ENCODE peak calls at places on chromosomes 5 and 9, in six cellular contexts. H, V, T, G, U and R are unnamed samples.

GRCh38 chr5:54610197-54610898 is 92.8 kb downstream of the SNX18 start:
- DNase-seq in G (peak), H (no peak), U (no peak), T (peak), V (no peak), R (no peak)

GRCh38 chr5:174723315-174723978 is 935 bp upstream of the MSX2 start:
- DNase-seq in H (no peak), V (no peak), U (no peak), G (no peak), T (no peak), R (no peak)

GRCh38 chr9:93650448-93650847 is 74.1 kb downstream of the PHF2 start:
- DNase-seq in G (no peak), H (no peak), T (no peak), U (no peak), V (no peak), R (no peak)

GRCh38 chr5:126754609-126755008 is 22.3 kb upstream of the LMNB1 start:
- DNase-seq in H (no peak), U (no peak), V (no peak), T (no peak), G (no peak), R (no peak)

GRCh38 chr5:56838409-56839039 is 23.2 kb downstream of the MAP3K1 start:
- DNase-seq in T (peak), V (no peak), G (peak), H (peak), U (peak), R (no peak)

GRCh38 chr5:136039202-136039601 is 10.4 kb downstream of the TGFBI start:
- DNase-seq in V (no peak), H (no peak), G (no peak), U (no peak), T (no peak), R (no peak)

GRCh38 chr5:160315968-160316367 is 3.6 kb upstream of the CCNJL start:
- DNase-seq in T (peak), U (no peak), V (no peak), H (peak), G (peak), R (no peak)

GRCh38 chr5:137696481-137696880 is 39.4 kb downstream of the KLHL3 start:
- DNase-seq in H (peak), U (no peak), G (no peak), T (peak), V (no peak), R (no peak)

GRCh38 chr5:77935516-77936364 is 159.6 kb upstream of the TBCA start:
- DNase-seq in V (no peak), U (no peak), G (no peak), T (no peak), H (no peak), R (no peak)

GRCh38 chr5:129361441-129362025 is 98.6 kb upstream of the ADAMTS19 start:
- DNase-seq in H (peak), G (peak), T (peak), U (no peak), V (no peak), R (no peak)

GRCh38 chr5:143636951-143637528 is 174.9 kb upstream of the HMHB1 start:
- DNase-seq in U (no peak), G (no peak), H (peak), T (peak), V (no peak), R (no peak)

GRCh38 chr9:105007143-105007542 is 79.2 kb upstream of the ABCA1 start:
- DNase-seq in T (peak), U (no peak), G (no peak), V (no peak), H (peak), R (no peak)

GRCh38 chr9:34328500-34328982 is 527 bp downstream of the KIF24 start:
- DNase-seq in T (no peak), V (no peak), H (no peak), U (no peak), G (peak), R (no peak)

GRCh38 chr9:114278881-114279570 is 43.9 kb upstream of the ORM1 start:
- DNase-seq in T (peak), G (peak), H (peak), U (no peak), V (no peak), R (no peak)

GRCh38 chr5:112574566-112574965 is 155.5 kb upstream of the EPB41L4A start:
- DNase-seq in H (no peak), G (no peak), U (no peak), T (no peak), V (no peak), R (no peak)

GRCh38 chr5:56170557-56170956 is 62.6 kb downstream of the ANKRD55 start:
- DNase-seq in G (no peak), U (no peak), H (peak), T (no peak), V (no peak), R (no peak)

GRCh38 chr9:37350486-37351190 is 71.9 kb upstream of the GRHPR start:
- DNase-seq in T (peak), H (peak), V (no peak), U (no peak), G (no peak), R (no peak)

DNA sequence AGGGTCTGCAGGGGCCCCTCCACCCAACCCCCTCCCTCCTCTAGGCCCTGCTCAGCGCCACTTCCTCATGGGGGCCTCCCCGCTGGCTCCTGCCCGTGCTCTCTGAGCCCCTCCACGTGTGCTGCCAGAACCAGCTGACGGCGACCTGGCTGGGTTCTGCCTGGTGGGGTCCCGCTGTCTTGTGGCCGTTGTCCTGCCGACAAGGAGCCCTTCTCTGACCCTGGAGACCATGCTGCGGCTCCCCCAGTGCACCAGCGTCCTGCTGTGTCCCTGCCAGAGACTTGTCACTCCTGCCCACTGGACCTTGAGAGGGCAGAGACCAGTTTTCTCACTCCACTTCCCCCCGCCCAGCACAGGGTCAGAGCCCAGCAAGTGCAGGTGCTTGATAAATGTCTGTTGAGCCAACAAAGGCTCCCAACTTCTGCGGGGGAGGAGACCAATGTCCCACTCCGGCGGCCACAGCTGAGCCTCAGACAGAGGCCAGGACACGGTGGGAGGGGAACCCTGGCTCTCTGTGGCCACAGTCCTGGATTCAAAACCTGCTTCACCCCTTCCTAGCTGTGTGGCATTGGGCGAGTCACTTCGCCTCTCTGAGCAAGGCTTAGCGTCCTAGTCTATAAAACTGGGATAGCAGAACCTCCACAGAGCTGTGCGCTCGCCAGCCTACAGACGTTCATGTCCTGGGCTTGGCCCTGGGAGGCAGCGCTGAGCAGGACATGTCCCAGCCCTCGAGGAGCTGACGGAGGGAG is 24.8 kb downstream of the SARDH start:
- DNase-seq in T (no peak), H (no peak), V (no peak), U (no peak), G (no peak), R (peak)
- H2AK5ac ChIP-seq in T (no peak), H (peak), V (no peak), U (peak), G (no peak), R (no peak)

GRCh38 chr5:25090818-25091217 is 446.0 kb upstream of the CDH10 start:
- DNase-seq in G (no peak), T (no peak), H (no peak), V (no peak), U (no peak), R (no peak)
- H2BK15ac ChIP-seq in G (no peak), T (no peak), H (no peak), V (no peak), U (no peak), R (no peak)

GRCh38 chr5:150108711-150109605 is 22.6 kb upstream of the CSF1R start:
- DNase-seq in G (no peak), U (no peak), V (no peak), H (no peak), T (no peak), R (no peak)

GRCh38 chr5:150105898-150106615 is 19.7 kb upstream of the CSF1R start:
- DNase-seq in G (no peak), T (no peak), V (no peak), H (no peak), U (no peak), R (no peak)

GRCh38 chr5:150107909-150108447 is 21.6 kb upstream of the CSF1R start:
- DNase-seq in H (peak), T (peak), G (peak), V (no peak), U (no peak), R (no peak)

GRCh38 chr5:150104550-150104870 is 18.2 kb upstream of the CSF1R start:
- DNase-seq in V (no peak), U (no peak), T (no peak), H (no peak), G (no peak), R (no peak)

GRCh38 chr5:150106669-150107068 is 20.3 kb upstream of the CSF1R start:
- DNase-seq in V (no peak), T (no peak), G (no peak), H (no peak), U (no peak), R (no peak)
- H2AK5ac ChIP-seq in V (no peak), T (no peak), G (no peak), H (no peak), U (no peak), R (no peak)

DNA sequence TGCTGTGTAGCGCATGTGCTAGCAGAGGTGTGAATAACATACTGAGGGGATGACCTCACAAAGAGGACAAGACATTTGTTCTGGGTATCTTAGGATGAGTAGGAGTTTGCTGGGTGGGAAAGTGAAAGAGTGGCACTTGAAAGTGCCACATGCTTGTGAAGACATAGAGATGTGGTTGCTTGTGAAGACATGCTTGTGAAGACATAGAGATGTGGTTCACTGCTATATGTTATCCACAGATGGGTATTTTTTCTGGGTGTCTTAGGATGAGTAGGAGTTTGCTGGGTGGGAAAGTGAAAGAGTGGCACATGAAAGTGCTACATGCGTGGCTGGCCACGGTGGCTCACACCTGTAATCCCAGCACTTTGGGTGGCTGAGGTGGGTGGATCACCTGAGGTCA is 63.6 kb downstream of the MAST4 start:
- DNase-seq in U (no peak), H (no peak), V (no peak), G (no peak), T (no peak), R (no peak)
- H2BK15ac ChIP-seq in U (no peak), H (no peak), V (no peak), G (no peak), T (no peak), R (no peak)